ENCODE peak calls at places on chromosomes 5 and 9, in four cellular contexts. U is fibroblast of lung, Y is AG09319, W is PC-9. Q is an unnamed sample.

GRCh38 chr9:88555581-88555980 is 20.6 kb downstream of the NXNL2 start:
- DNase-seq in U (no peak), Y (no peak), W (no peak), Q (no peak)

GRCh38 chr5:109921735-109922395 is 232.1 kb downstream of the MAN2A1 start:
- DNase-seq in U (no peak), W (no peak), Y (no peak), Q (peak)

GRCh38 chr5:148702019-148702596 is 47.8 kb upstream of the HTR4 start:
- DNase-seq in U (no peak), W (no peak), Y (no peak), Q (no peak)

GRCh38 chr5:157602505-157602904 is 26.9 kb upstream of the ADAM19 start:
- DNase-seq in W (no peak), U (no peak), Y (no peak), Q (no peak)

GRCh38 chr9:35948901-35949318 is 9.0 kb downstream of the OR2S2 start:
- DNase-seq in Y (no peak), W (peak), U (no peak), Q (no peak)

GRCh38 chr5:34736445-34737119 is 80.5 kb downstream of the RAI14 start:
- DNase-seq in Y (no peak), W (peak), U (no peak), Q (peak)

GRCh38 chr5:98314262-98314661 is 459.2 kb upstream of the RGMB start:
- DNase-seq in U (peak), Y (peak), W (no peak), Q (peak)

GRCh38 chr5:78588517-78588916 is 60.1 kb downstream of the LHFPL2 start:
- DNase-seq in U (no peak), Y (no peak), W (no peak), Q (no peak)

GRCh38 chr9:80699551-80699998 is 989.8 kb downstream of the TLE1 start:
- DNase-seq in Y (peak), W (no peak), U (peak), Q (peak)

GRCh38 chr5:52830700-52831099 is 43.0 kb downstream of the ITGA1 start:
- DNase-seq in U (no peak), Y (no peak), W (no peak), Q (no peak)

GRCh38 chr9:135976531-135976930 is 15.4 kb upstream of the UBAC1 start:
- DNase-seq in W (no peak), Y (no peak), U (no peak), Q (no peak)

GRCh38 chr5:91224969-91225368 is 158.1 kb downstream of the ARRDC3 start:
- DNase-seq in Y (no peak), U (no peak), W (no peak), Q (no peak)

GRCh38 chr9:17795708-17796107 is 216.8 kb downstream of the SH3GL2 start:
- DNase-seq in W (no peak), U (no peak), Y (no peak), Q (no peak)

GRCh38 chr5:137706841-137707240 is 29.0 kb downstream of the KLHL3 start:
- DNase-seq in Y (no peak), U (no peak), W (no peak), Q (peak)

GRCh38 chr5:79932510-79933504 is 58.3 kb downstream of the MTX3 start:
- DNase-seq in W (no peak), U (no peak), Y (peak), Q (no peak)

GRCh38 chr9:93230601-93231000 is 46.7 kb downstream of the WNK2 start:
- DNase-seq in W (no peak), Y (no peak), U (no peak), Q (no peak)

GRCh38 chr5:14374100-14374499 is 207.5 kb upstream of the OTULINL start:
- DNase-seq in U (no peak), W (no peak), Y (no peak), Q (peak)

GRCh38 chr9:93060746-93061259 is 2.3 kb downstream of the SUSD3 start:
- DNase-seq in W (no peak), Y (no peak), U (peak), Q (no peak)

GRCh38 chr5:37668524-37669047 is 171.3 kb downstream of the GDNF start:
- DNase-seq in W (peak), Y (peak), U (peak), Q (peak)

GRCh38 chr5:128782446-128782845 is 182.8 kb upstream of the SLC27A6 start:
- DNase-seq in U (peak), W (peak), Y (peak), Q (peak)

GRCh38 chr9:35940474-35941467 is 17.2 kb downstream of the OR2S2 start:
- DNase-seq in U (no peak), W (no peak), Y (no peak), Q (no peak)

GRCh38 chr9:131395027-131395744 is 1.3 kb downstream of the PRRC2B start:
- DNase-seq in U (no peak), Y (no peak), W (peak), Q (peak)

DNA sequence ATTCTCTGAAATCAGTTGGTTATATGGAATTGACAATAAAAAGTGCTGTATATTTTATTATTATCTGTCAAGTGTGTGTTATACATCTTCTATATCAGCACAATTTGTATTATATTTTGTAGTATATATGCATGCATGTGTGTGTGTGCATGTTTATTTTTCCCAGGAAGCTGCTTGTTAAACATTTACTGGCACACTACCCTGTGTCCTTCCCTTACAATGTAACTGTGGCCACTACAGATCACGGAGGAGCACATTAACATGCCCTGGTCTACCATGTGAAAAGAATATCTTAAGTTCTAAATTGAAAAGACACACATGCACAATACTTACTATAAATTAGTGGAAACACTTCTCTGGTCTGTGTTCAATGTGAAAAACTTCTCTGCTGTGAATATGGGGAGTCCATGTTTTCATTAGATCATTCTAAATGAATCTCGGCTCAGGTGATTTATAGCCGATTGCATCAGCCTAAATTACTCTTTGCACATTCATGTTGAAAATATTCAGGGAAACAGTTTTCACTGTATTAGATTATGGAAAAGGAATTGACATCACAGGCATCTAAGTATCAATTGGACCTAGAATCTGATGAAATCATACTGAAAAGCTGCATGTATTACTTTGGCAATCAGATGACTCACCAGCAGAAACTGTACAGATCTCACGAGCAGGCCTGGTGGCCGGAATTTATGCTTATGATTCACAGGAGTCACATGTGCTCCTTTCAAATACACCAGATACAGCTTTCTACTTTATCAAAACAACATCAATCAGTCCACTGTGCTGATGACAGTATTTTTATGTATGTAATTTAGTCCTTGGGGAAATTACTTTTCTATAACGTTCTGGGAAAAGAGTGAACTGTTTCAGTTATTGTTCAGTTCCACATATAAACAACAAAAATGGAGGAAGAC is 39.4 kb downstream of the LURAP1L start:
- DNase-seq in U (peak), W (peak), Y (peak), Q (peak)
- TF ChIP-seq CTCF in U (peak), W (no peak), Y (peak), Q (peak)

DNA sequence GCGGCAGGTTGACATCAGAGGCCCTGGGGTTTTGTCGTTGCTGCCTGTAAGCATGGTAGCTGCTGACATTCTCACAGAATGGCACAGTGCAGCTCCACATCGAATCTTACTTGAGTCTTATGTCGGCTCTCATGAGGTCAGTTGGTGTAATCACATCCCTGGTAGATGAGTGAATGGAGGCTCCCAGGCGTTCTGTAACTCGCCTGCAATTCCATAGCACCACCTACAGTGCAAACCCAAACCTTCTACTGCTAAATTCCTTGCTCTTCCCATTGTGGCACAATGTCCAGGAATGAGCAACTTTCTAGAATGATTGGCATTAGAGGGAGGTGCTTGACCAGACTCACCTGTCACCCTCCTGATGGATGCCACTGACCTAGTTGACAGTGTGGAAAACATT is 578.4 kb downstream of the CCDC171 start:
- DNase-seq in U (peak), W (no peak), Y (no peak), Q (peak)
- TF ChIP-seq CTCF in U (peak), W (no peak), Y (no peak), Q (peak)

GRCh38 chr5:122788996-122789395 is 14.1 kb downstream of the SNX2 start:
- DNase-seq in Y (no peak), W (no peak), U (no peak), Q (no peak)
- TF ChIP-seq CTCF in Y (no peak), W (no peak), U (no peak), Q (no peak)

GRCh38 chr9:77819672-77820071 is 171.6 kb upstream of the GNA14 start:
- DNase-seq in Y (no peak), W (no peak), U (peak), Q (peak)

GRCh38 chr9:77816641-77817341 is 168.7 kb upstream of the GNA14 start:
- DNase-seq in U (peak), Y (no peak), W (no peak), Q (peak)

GRCh38 chr9:77811832-77812231 is 163.7 kb upstream of the GNA14 start:
- DNase-seq in U (no peak), Y (no peak), W (no peak), Q (no peak)

GRCh38 chr9:77817590-77818311 is 169.6 kb upstream of the GNA14 start:
- DNase-seq in U (no peak), W (no peak), Y (no peak), Q (no peak)

DNA sequence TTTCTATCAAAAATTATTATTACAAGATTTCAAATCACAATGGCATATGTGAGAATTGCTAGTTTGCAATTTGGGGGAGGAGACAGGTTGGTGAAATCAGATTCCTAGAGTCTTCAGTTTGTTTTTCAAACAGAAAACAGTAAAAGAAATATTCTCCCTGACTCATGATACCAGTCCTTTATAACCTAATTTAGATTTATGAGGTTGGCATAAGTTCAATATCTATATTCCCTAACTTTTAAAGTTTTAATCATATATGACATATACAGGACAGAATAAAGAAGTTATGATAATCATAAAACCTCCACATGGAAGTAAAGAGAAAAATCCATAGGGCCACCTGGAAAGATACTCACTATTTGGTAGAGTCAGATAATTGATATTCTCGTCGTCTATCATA is 167.1 kb upstream of the GNA14 start:
- DNase-seq in Y (no peak), U (no peak), W (no peak), Q (no peak)
- TF ChIP-seq CTCF in Y (no peak), U (no peak), W (no peak), Q (no peak)

GRCh38 chr9:132773764-132774339 is 103.6 kb downstream of the GTF3C4 start:
- DNase-seq in Y (no peak), U (no peak), W (no peak), Q (no peak)

GRCh38 chr9:132769895-132770774 is 99.9 kb downstream of the GTF3C4 start:
- DNase-seq in W (peak), Y (no peak), U (peak), Q (peak)

GRCh38 chr9:132770775-132771310 is 100.6 kb downstream of the GTF3C4 start:
- DNase-seq in W (no peak), U (no peak), Y (no peak), Q (no peak)

GRCh38 chr9:132773093-132773492 is 102.8 kb downstream of the GTF3C4 start:
- DNase-seq in U (no peak), W (no peak), Y (no peak), Q (no peak)

DNA sequence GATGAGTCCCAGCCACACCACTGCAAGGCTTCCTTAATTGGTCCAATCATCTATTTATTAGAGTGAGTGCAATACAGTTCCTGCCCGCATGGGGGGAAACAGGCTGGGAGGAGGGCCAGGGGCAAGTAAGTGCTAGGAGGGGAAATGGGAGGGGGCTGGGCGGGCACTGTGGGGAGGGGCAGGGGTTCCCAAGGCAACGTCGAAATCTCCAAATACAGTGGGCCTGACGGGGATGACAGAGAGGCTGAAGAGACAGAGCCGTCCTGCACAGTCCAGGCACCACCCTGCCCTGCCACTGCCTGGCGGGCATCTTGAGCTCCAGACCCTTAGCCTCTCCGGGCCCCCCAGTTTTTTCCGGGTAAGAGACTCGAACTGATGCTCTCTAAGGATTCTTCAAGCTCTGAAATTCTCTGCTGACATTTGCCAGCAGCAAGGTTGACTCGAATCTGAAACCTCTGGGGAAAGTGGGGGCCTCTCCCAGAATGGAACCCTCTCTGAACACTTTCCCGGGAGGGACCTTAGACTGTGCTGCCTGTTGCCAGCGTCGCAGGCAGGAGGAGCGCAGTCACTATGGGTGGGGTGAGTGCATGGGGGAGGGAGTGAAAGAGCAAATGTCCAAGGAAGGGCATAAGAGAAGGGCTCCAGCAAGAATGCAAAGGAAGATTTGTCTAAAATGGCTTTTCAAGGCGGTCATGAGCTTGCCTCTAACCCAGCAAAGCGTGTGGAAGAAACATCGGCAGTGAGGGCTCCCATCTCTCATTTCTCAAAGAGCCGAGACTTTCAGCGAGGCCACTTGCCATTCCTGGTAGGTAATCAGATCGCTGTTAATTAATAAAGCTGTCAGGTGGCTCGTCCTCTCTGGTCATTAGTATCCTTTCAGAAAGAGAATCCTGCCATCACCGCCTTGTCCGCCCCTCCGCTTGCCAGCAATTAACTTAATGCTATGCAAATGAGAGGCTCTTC is 98.9 kb downstream of the GTF3C4 start:
- DNase-seq in W (peak), Y (no peak), U (peak), Q (peak)
- TF ChIP-seq CTCF in W (peak), Y (peak), U (peak), Q (peak)

GRCh38 chr5:88691945-88692868 is 190.8 kb downstream of the MEF2C start:
- DNase-seq in W (no peak), U (no peak), Y (no peak), Q (no peak)
- TF ChIP-seq CTCF in W (no peak), U (no peak), Y (no peak), Q (no peak)

DNA sequence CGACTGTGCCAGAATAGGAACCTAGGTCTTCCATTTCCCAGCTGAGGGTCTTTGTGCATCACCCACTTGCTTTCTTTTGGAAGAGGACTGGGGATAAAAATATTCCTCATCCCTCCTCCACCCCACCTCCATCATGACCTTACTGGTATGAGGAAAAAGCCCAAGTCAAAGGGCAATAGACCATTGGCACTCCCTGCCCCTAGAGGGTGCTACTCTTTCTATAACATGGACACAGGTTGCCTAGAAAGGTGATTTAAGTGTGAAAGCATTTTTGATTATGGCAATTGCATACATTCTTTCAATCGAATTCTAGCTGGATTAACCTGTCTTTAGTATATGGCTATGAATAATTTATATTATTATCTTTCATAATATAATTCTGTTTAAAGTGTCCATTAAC is 22.8 kb upstream of the ZNF618 start:
- DNase-seq in W (no peak), Y (no peak), U (no peak), Q (no peak)
- TF ChIP-seq CTCF in W (peak), Y (peak), U (no peak), Q (peak)

GRCh38 chr5:312845-313244 is 8.7 kb upstream of the AHRR start:
- DNase-seq in W (no peak), Y (no peak), U (no peak), Q (no peak)
- TF ChIP-seq CTCF in W (no peak), Y (no peak), U (no peak), Q (no peak)

Q was measured in choroid plexus epithelial cell.